ENCODE peak calls at places on chromosomes 16 and 17, in eight cellular contexts. One of them, this sample, is unnamed.

GRCh38 chr17:76383645-76384221 is 676 bp upstream of the SPHK1 start:
- DNase-seq in SK-N-SH: peak
- DNase-seq in heart right ventricle: peak
- DNase-seq in neural progenitor cell: peak
- DNase-seq in adrenal gland: no peak
- DNase-seq in cardiac fibroblast: peak
- DNase-seq in HFF-Myc: no peak
- DNase-seq in K562: peak
- DNase-seq in this sample: no peak

GRCh38 chr16:48204825-48205151 is 39.3 kb upstream of the LONP2 start:
- DNase-seq in HFF-Myc: no peak
- DNase-seq in SK-N-SH: no peak
- DNase-seq in K562: no peak
- DNase-seq in cardiac fibroblast: no peak
- DNase-seq in adrenal gland: no peak
- DNase-seq in heart right ventricle: no peak
- DNase-seq in neural progenitor cell: no peak
- DNase-seq in this sample: no peak

GRCh38 chr16:89357055-89357454 is 133.3 kb downstream of the ANKRD11 start:
- DNase-seq in K562: peak
- DNase-seq in cardiac fibroblast: no peak
- DNase-seq in adrenal gland: no peak
- DNase-seq in HFF-Myc: no peak
- DNase-seq in SK-N-SH: no peak
- DNase-seq in neural progenitor cell: no peak
- DNase-seq in heart right ventricle: no peak
- DNase-seq in this sample: no peak

GRCh38 chr17:17685775-17686291 is 4.6 kb downstream of the RAI1 start:
- DNase-seq in K562: no peak
- DNase-seq in cardiac fibroblast: peak
- DNase-seq in heart right ventricle: no peak
- DNase-seq in neural progenitor cell: no peak
- DNase-seq in HFF-Myc: peak
- DNase-seq in adrenal gland: peak
- DNase-seq in SK-N-SH: peak
- DNase-seq in this sample: no peak

GRCh38 chr17:47316316-47316715 is 7.4 kb upstream of the EFCAB13 start:
- DNase-seq in adrenal gland: no peak
- DNase-seq in SK-N-SH: no peak
- DNase-seq in cardiac fibroblast: peak
- DNase-seq in HFF-Myc: no peak
- DNase-seq in K562: no peak
- DNase-seq in heart right ventricle: no peak
- DNase-seq in neural progenitor cell: no peak
- DNase-seq in this sample: peak

GRCh38 chr16:54266363-54266955 is 20.1 kb downstream of the IRX3 start:
- DNase-seq in cardiac fibroblast: peak
- DNase-seq in adrenal gland: peak
- DNase-seq in SK-N-SH: no peak
- DNase-seq in HFF-Myc: no peak
- DNase-seq in heart right ventricle: no peak
- DNase-seq in neural progenitor cell: no peak
- DNase-seq in K562: no peak
- DNase-seq in this sample: no peak

GRCh38 chr16:29899516-29900101 is at the start of gene SEZ6L2:
- DNase-seq in HFF-Myc: peak
- DNase-seq in cardiac fibroblast: peak
- DNase-seq in heart right ventricle: peak
- DNase-seq in SK-N-SH: peak
- DNase-seq in adrenal gland: peak
- DNase-seq in neural progenitor cell: peak
- DNase-seq in K562: peak
- DNase-seq in this sample: peak

GRCh38 chr17:20092292-20092867 is 83.2 kb downstream of the SPECC1 start:
- DNase-seq in neural progenitor cell: no peak
- DNase-seq in heart right ventricle: no peak
- DNase-seq in K562: no peak
- DNase-seq in SK-N-SH: no peak
- DNase-seq in adrenal gland: peak
- DNase-seq in HFF-Myc: no peak
- DNase-seq in cardiac fibroblast: no peak
- DNase-seq in this sample: no peak

GRCh38 chr16:48620445-48620844 is 10.5 kb upstream of the N4BP1 start:
- DNase-seq in SK-N-SH: no peak
- DNase-seq in adrenal gland: peak
- DNase-seq in K562: no peak
- DNase-seq in heart right ventricle: no peak
- DNase-seq in cardiac fibroblast: no peak
- DNase-seq in neural progenitor cell: no peak
- DNase-seq in HFF-Myc: no peak
- DNase-seq in this sample: no peak

GRCh38 chr16:5025171-5025632 is 8.5 kb downstream of the NAGPA start:
- DNase-seq in heart right ventricle: peak
- DNase-seq in K562: peak
- DNase-seq in cardiac fibroblast: no peak
- DNase-seq in adrenal gland: no peak
- DNase-seq in neural progenitor cell: peak
- DNase-seq in SK-N-SH: no peak
- DNase-seq in HFF-Myc: no peak
- DNase-seq in this sample: no peak

GRCh38 chr16:53605356-53605755 is 98.3 kb downstream of the RPGRIP1L start:
- DNase-seq in heart right ventricle: no peak
- DNase-seq in HFF-Myc: no peak
- DNase-seq in SK-N-SH: no peak
- DNase-seq in adrenal gland: no peak
- DNase-seq in cardiac fibroblast: no peak
- DNase-seq in neural progenitor cell: no peak
- DNase-seq in K562: no peak
- DNase-seq in this sample: no peak

GRCh38 chr17:30997270-30997669 is 26.4 kb downstream of the RNF135 start:
- DNase-seq in SK-N-SH: no peak
- DNase-seq in HFF-Myc: no peak
- DNase-seq in cardiac fibroblast: no peak
- DNase-seq in K562: peak
- DNase-seq in heart right ventricle: no peak
- DNase-seq in adrenal gland: no peak
- DNase-seq in neural progenitor cell: no peak
- DNase-seq in this sample: no peak

GRCh38 chr17:30990458-30990857 is 19.6 kb downstream of the RNF135 start:
- DNase-seq in neural progenitor cell: no peak
- DNase-seq in heart right ventricle: no peak
- DNase-seq in K562: no peak
- DNase-seq in SK-N-SH: no peak
- DNase-seq in cardiac fibroblast: no peak
- DNase-seq in adrenal gland: no peak
- DNase-seq in HFF-Myc: no peak
- DNase-seq in this sample: no peak

GRCh38 chr17:30995347-30995746 is 24.5 kb downstream of the RNF135 start:
- DNase-seq in cardiac fibroblast: no peak
- DNase-seq in adrenal gland: no peak
- DNase-seq in neural progenitor cell: no peak
- DNase-seq in SK-N-SH: no peak
- DNase-seq in HFF-Myc: no peak
- DNase-seq in heart right ventricle: no peak
- DNase-seq in K562: no peak
- DNase-seq in this sample: no peak

GRCh38 chr17:30996481-30996880 is 25.6 kb downstream of the RNF135 start:
- DNase-seq in adrenal gland: no peak
- DNase-seq in SK-N-SH: no peak
- DNase-seq in heart right ventricle: no peak
- DNase-seq in neural progenitor cell: no peak
- DNase-seq in cardiac fibroblast: no peak
- DNase-seq in HFF-Myc: no peak
- DNase-seq in K562: no peak
- DNase-seq in this sample: no peak

DNA sequence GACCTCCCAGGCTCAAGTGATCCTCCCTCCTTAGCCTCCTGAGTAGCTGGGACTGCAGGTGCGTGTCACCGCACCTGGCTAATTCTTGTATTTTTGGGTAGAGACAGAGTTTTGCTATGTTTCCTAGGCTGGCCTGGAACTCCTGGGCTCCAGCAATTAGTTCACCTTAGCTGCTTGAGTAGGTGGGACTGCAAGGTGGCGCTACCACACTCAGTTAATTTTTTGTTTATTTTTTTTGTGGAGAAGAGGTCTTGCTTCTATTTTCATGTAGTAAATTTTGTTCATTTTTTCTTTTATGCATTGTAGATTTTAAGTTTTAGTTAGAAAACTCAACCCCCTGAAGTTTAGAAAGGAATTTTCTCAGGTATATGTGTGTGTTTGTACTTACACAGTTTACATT is 21.7 kb downstream of the RNF135 start:
- DNase-seq in adrenal gland: no peak
- DNase-seq in SK-N-SH: no peak
- DNase-seq in K562: no peak
- DNase-seq in HFF-Myc: no peak
- DNase-seq in neural progenitor cell: no peak
- DNase-seq in heart right ventricle: no peak
- DNase-seq in cardiac fibroblast: no peak
- DNase-seq in this sample: no peak
- TF ChIP-seq CTCF in adrenal gland: no peak
- TF ChIP-seq CTCF in SK-N-SH: no peak
- TF ChIP-seq CTCF in K562: peak
- TF ChIP-seq CTCF in HFF-Myc: no peak
- TF ChIP-seq CTCF in neural progenitor cell: peak
- TF ChIP-seq CTCF in heart right ventricle: no peak
- TF ChIP-seq CTCF in cardiac fibroblast: no peak
- TF ChIP-seq CTCF in this sample: no peak

GRCh38 chr17:81003711-81004335 is 12.2 kb downstream of the CHMP6 start:
- DNase-seq in cardiac fibroblast: no peak
- DNase-seq in neural progenitor cell: peak
- DNase-seq in adrenal gland: no peak
- DNase-seq in K562: peak
- DNase-seq in SK-N-SH: peak
- DNase-seq in heart right ventricle: no peak
- DNase-seq in HFF-Myc: no peak
- DNase-seq in this sample: no peak
- H3K4me3 ChIP-seq in cardiac fibroblast: no peak
- H3K4me3 ChIP-seq in neural progenitor cell: peak
- H3K4me3 ChIP-seq in adrenal gland: no peak
- H3K4me3 ChIP-seq in K562: peak
- H3K4me3 ChIP-seq in SK-N-SH: no peak
- H3K4me3 ChIP-seq in heart right ventricle: peak
- H3K4me3 ChIP-seq in HFF-Myc: no peak
- H3K4me3 ChIP-seq in this sample: no peak

DNA sequence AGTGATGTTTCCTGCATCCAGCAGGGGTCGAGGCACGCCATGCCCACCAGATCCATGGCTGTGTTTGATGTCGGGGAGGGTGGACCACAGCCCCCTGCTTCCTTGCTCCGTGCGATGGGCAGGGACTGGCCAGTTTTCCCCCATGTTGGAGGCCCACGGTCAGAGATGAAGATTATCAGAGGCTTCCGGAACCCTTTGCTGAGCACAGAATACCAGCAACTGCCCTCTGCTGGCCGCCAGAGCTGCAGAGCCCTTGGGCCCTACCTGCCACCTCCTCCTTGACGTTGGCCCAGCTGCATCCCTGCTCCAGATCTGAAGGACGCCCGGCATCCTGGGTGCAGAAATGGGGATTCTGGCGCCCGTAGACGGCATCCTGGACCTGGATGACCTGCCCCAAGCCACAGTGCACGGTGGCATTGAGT is 23.7 kb upstream of the BCO1 start:
- DNase-seq in adrenal gland: no peak
- DNase-seq in HFF-Myc: no peak
- DNase-seq in heart right ventricle: no peak
- DNase-seq in SK-N-SH: no peak
- DNase-seq in cardiac fibroblast: peak
- DNase-seq in K562: peak
- DNase-seq in neural progenitor cell: peak
- DNase-seq in this sample: no peak
- TF ChIP-seq CTCF in adrenal gland: no peak
- TF ChIP-seq CTCF in HFF-Myc: peak
- TF ChIP-seq CTCF in heart right ventricle: peak
- TF ChIP-seq CTCF in SK-N-SH: peak
- TF ChIP-seq CTCF in cardiac fibroblast: peak
- TF ChIP-seq CTCF in K562: peak
- TF ChIP-seq CTCF in neural progenitor cell: peak
- TF ChIP-seq CTCF in this sample: peak

DNA sequence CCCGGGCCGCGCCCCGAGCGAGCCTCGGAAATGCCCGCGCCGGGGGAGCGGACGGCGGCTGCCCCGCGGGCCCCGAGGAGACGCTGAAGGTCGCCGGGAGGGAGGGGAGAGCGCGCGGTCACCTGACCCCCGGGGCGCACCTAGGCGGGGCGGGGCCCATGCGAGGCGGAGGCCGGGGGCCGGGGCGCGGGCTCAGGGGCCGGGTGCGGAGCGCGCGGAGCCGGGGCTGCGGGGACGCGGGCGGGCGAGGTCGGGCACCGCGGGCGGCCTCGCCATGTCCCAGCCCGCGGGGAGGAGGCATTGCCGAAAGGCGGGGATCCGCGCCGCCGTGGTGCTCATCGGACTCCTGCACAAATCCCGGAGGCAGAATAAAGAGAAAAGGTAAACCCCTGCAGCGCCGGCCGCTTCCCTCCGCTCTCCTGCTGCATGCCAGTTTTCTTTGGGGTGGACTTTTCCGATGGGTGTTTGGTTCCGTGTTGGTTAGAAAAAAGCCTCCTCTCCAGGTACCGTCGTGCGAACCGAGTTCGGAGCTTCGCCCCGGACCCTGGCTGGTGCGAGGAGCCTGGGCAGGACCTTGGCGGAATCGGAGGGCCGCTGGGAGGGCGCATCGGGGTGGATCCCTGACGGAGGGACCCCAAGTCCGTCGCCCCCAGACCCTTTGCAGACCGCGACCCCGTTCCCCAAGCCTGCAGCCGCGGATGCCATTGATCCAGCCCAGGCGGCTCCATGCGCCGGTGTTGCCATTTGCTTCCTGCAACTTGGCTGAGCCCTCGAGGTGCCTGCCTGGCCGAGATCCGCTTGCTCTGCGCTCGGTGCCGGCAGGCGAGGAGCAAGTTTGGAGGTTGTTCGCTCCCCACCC is 57.7 kb downstream of the RAP1GAP2 start:
- DNase-seq in adrenal gland: no peak
- DNase-seq in HFF-Myc: no peak
- DNase-seq in SK-N-SH: peak
- DNase-seq in cardiac fibroblast: no peak
- DNase-seq in heart right ventricle: no peak
- DNase-seq in neural progenitor cell: peak
- DNase-seq in K562: no peak
- DNase-seq in this sample: no peak
- H3K4me3 ChIP-seq in adrenal gland: no peak
- H3K4me3 ChIP-seq in HFF-Myc: peak
- H3K4me3 ChIP-seq in SK-N-SH: peak
- H3K4me3 ChIP-seq in cardiac fibroblast: peak
- H3K4me3 ChIP-seq in heart right ventricle: peak
- H3K4me3 ChIP-seq in neural progenitor cell: peak
- H3K4me3 ChIP-seq in K562: no peak
- H3K4me3 ChIP-seq in this sample: peak

This sample was measured in retinal pigment epithelial cell.